ENCODE peak calls at places on chromosome 7, in five cellular contexts. Q is HepG2, C is H1, I is sigmoid colon, W is tibial nerve. T is an unnamed sample. For H3K36me3, the result is how much of the 10 kb centered on the place peaks cover.

GRCh38 chr7:729154-730000 is 2.3 kb upstream of the PRKAR1B start:
- DNase-seq in Q (no peak), C (no peak), I (peak), W (no peak), T (peak)

GRCh38 chr7:91784469-91784868 is 96.0 kb downstream of the MTERF1 start:
- DNase-seq in Q (no peak), C (no peak), I (no peak), W (no peak), T (no peak)

GRCh38 chr7:6248581-6248980 is 23.8 kb downstream of the CYTH3 start:
- DNase-seq in Q (no peak), C (no peak), I (no peak), W (no peak), T (no peak)

GRCh38 chr7:332646-333398 is 42.9 kb downstream of the FOXL3 start:
- DNase-seq in Q (peak), C (peak), I (peak), W (peak), T (peak)

GRCh38 chr7:25029075-25029474 is 49.1 kb upstream of the OSBPL3 start:
- DNase-seq in Q (no peak), C (no peak), I (no peak), W (no peak), T (no peak)

GRCh38 chr7:78125884-78126283 is 327.3 kb downstream of the PHTF2 start:
- DNase-seq in Q (peak), C (no peak), I (no peak), W (no peak), T (no peak)

GRCh38 chr7:50151661-50152060 is 58.6 kb upstream of the ZPBP start:
- DNase-seq in Q (no peak), C (no peak), I (no peak), W (no peak), T (no peak)

GRCh38 chr7:2821842-2822507 is 22.1 kb downstream of the GNA12 start:
- DNase-seq in Q (no peak), C (no peak), I (peak), W (no peak), T (peak)

GRCh38 chr7:53246974-53247373 is 211.5 kb downstream of the POM121L12 start:
- DNase-seq in Q (no peak), C (no peak), I (no peak), W (no peak), T (no peak)

GRCh38 chr7:136266457-136266856 is 289.3 kb upstream of the MTPN start:
- DNase-seq in Q (no peak), C (no peak), I (peak), W (no peak), T (no peak)

GRCh38 chr7:114759347-114760062 is 162.4 kb upstream of the MDFIC start:
- DNase-seq in Q (no peak), C (no peak), I (no peak), W (no peak), T (no peak)

GRCh38 chr7:28180364-28181147 is at the start of gene JAZF1:
- DNase-seq in Q (no peak), C (peak), I (peak), W (peak), T (peak)

GRCh38 chr7:5526190-5527037 is 102.8 kb upstream of the TNRC18 start:
- DNase-seq in Q (peak), C (peak), I (peak), W (no peak), T (peak)

GRCh38 chr7:121041516-121042148 is 53.1 kb downstream of the CPED1 start:
- DNase-seq in Q (no peak), C (no peak), I (no peak), W (no peak), T (no peak)

GRCh38 chr7:112089551-112089950 is 116.6 kb downstream of the DOCK4 start:
- DNase-seq in Q (no peak), C (no peak), I (no peak), W (no peak), T (no peak)

DNA sequence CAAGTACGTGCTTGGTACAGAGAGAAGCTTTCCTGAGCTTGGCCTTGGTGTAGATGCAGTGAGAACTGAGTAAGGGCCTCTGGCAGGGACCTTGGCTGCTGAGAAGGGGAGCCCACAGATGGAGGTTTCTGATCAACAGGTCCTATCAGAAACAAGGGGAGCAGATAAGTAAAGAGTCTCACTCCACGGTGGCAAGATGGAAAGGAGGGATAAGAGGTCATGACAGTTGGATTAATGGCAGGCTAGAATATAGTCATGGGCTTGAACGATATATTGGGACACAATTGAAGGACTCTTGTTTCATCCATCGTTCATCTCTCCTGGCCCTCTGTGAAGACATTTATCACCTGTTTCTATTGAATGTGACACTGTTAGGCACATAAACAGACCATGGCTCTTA is 41.5 kb downstream of the MET start:
- DNase-seq in Q (no peak), C (no peak), I (no peak), W (no peak), T (no peak)
- TF ChIP-seq EP300 in Q (no peak), C (no peak), I (no peak), W (no peak), T (no peak)

GRCh38 chr7:99002146-99002826 is 124.0 kb downstream of the TRRAP start:
- DNase-seq in Q (no peak), C (no peak), I (no peak), W (no peak), T (no peak)

GRCh38 chr7:99000904-99001442 is 122.6 kb downstream of the TRRAP start:
- DNase-seq in Q (no peak), C (no peak), I (no peak), W (no peak), T (no peak)

GRCh38 chr7:99002827-99003212 is 124.5 kb downstream of the TRRAP start:
- DNase-seq in Q (no peak), C (no peak), I (no peak), W (no peak), T (no peak)

GRCh38 chr7:99000196-99000903 is 122.0 kb downstream of the TRRAP start:
- DNase-seq in Q (no peak), C (no peak), I (no peak), W (no peak), T (no peak)

DNA sequence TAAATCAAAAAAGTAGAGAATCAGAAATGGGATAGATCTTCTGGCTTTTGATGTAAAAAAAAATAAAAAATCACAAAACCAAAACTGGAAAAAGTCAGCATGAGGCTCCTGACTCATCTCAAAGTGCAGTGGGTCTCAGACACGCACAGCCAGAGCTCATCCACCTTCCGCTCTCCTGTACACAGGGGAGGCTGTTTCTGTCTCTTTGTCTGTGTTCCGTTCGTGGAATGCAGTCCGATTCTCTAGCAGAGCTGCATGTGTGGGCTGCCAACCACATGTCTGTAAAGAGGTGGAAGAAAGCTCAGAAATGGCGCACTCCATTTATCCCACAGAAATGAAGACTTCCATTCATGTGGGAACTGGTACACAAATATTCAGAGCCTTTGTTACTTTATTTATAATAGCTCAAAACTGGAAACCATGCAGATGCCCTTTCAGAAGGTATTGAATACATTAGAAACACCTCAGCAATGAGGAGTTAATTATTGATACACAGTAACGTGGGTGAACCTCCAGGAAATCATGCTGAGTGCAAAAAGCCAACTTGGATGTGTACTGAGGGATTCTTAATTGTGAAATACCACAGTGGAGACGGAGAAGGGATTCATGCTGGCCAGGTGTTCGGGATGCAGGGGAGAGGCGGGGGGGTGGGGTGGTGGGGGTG is 123.3 kb downstream of the TRRAP start:
- DNase-seq in Q (no peak), C (no peak), I (no peak), W (no peak), T (no peak)
- H3K36me3 ChIP-seq in Q (half or more), C (under half), I (half or more), W (half or more), T (under half)

DNA sequence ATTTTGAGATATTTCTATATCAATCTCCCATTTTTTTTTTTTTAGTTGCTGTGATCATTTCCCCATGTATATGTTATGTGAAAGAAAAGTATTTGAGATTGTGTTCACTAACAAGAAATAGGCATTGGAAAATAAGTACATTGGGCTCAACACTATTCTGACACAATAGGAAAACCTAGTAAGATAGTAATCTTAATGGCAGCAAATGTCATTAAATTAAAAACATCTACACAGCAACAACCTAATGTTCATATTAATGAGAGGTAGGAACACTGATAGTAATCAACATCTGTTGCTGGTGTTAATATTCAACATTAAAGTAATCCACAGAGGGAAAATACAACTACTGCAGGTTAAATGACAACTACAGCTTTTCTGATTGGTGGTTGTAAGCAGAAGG is 1.5 kb upstream of the GTPBP10 start:
- DNase-seq in Q (no peak), C (no peak), I (no peak), W (no peak), T (no peak)
- H3K4me3 ChIP-seq in Q (peak), C (peak), I (no peak), W (peak), T (no peak)

GRCh38 chr7:33111614-33112013 is 2.4 kb upstream of the RP9 start:
- DNase-seq in Q (no peak), C (no peak), I (no peak), W (no peak), T (no peak)

GRCh38 chr7:33108591-33108930 is 643 bp downstream of the RP9 start:
- DNase-seq in Q (no peak), C (no peak), I (no peak), W (no peak), T (no peak)

GRCh38 chr7:33109758-33110238 is 594 bp upstream of the RP9 start:
- DNase-seq in Q (no peak), C (no peak), I (no peak), W (no peak), T (no peak)

GRCh38 chr7:33107136-33108066 is 1.8 kb downstream of the RP9 start:
- DNase-seq in Q (peak), C (peak), I (no peak), W (no peak), T (no peak)

GRCh38 chr7:33108931-33109757 is at the start of gene RP9:
- DNase-seq in Q (peak), C (peak), I (peak), W (peak), T (peak)
- TF ChIP-seq EP300 in Q (no peak), C (no peak), I (no peak), W (no peak), T (no peak)

DNA sequence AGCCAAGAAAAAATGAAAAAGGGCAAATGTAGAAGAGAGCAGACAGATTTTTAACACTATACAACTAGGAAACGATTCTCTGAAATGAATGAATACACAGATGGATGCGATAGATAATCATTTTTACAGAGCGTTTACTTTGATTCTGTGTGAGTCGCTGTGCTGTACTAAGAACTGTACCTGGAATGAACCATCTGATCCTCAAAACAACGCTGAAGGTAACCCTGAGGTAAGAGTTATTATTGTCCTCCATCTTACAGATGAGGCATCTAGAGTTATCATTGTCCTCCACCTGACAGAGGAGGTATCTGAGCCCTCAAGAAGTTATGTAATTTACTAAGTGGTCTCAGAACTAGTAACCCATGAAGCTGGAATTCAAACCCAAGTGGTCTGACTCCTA is 80.2 kb downstream of the CHCHD3 start:
- DNase-seq in Q (no peak), C (no peak), I (no peak), W (no peak), T (no peak)
- H3K36me3 ChIP-seq in Q (under half), C (under half), I (under half), W (under half), T (under half)

GRCh38 chr7:107169120-107170050 is 582 bp downstream of the HBP1 start:
- DNase-seq in Q (peak), C (peak), I (peak), W (peak), T (peak)

GRCh38 chr7:107167483-107168232 is 1.1 kb upstream of the HBP1 start:
- DNase-seq in Q (peak), C (no peak), I (no peak), W (peak), T (peak)

GRCh38 chr7:107168233-107169119 is at the start of gene HBP1:
- DNase-seq in Q (peak), C (peak), I (peak), W (peak), T (peak)

GRCh38 chr7:107165341-107165740 is 3.5 kb upstream of the HBP1 start:
- DNase-seq in Q (no peak), C (no peak), I (no peak), W (no peak), T (no peak)

GRCh38 chr7:107166702-107167426 is 1.9 kb upstream of the HBP1 start:
- DNase-seq in Q (no peak), C (no peak), I (no peak), W (no peak), T (no peak)
- H3K4me3 ChIP-seq in Q (peak), C (peak), I (peak), W (peak), T (peak)

GRCh38 chr7:147509052-147509480 is 1081.5 kb upstream of the C7orf33 start:
- DNase-seq in Q (no peak), C (no peak), I (no peak), W (no peak), T (no peak)

GRCh38 chr7:147510913-147511312 is 1079.7 kb upstream of the C7orf33 start:
- DNase-seq in Q (no peak), C (no peak), I (no peak), W (no peak), T (no peak)

GRCh38 chr7:147513451-147513850 is 1077.1 kb upstream of the C7orf33 start:
- DNase-seq in Q (no peak), C (no peak), I (no peak), W (no peak), T (no peak)

DNA sequence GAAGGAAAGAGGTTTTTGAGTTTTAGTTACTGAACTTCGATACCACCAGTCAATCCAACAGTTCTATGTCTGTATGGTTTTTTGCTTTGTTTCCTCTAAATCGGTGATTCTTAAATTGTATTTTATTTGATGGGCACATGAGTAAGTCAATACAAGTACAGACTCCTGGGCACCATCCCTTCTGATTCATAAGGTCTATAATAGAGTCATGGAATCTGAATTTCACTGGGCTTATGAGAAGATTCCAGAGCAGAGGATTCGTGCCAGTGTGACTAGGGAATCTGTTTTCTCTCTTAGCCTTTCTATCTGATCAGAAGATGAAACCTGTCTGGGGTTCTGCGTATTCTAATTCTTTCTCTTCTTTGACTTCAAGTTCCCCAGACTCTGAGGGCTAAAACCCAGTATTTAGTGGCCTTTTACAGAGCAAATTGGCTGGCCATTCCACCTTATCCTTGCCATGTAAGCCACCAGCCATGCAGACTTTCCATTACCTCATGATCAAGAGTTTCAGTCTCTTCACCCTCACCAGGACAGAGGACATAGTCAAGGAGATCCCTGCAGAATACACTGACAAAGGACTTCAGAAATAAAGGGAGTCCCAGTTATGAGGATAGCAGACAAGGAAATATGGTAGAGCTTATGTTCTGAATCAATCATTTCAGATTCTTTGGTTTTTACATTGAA is 1080.6 kb upstream of the C7orf33 start:
- DNase-seq in Q (no peak), C (no peak), I (no peak), W (no peak), T (no peak)
- TF ChIP-seq EP300 in Q (no peak), C (no peak), I (no peak), W (no peak), T (no peak)

DNA sequence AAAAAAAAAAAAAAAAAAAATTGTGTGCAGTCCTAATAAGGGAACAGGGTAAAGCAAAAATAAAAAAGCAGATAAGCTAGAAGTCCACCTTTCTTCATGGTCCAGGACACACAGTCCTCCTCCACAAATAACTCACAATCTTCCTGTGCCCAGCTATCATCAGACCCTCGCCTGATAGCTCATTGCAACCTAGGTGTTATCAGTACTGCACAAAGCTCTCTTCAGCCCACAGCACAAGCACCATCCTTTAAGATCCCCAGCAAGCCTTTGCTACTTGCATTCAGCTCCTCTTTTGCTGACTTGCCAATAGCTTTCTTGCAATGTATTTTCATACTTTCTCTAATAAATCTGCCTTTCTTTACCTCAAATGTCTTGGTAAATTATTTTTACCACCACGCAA is 5.0 kb downstream of the NDUFA5 start:
- DNase-seq in Q (no peak), C (no peak), I (no peak), W (no peak), T (no peak)
- H3K36me3 ChIP-seq in Q (under half), C (under half), I (half or more), W (under half), T (under half)

GRCh38 chr7:152523916-152524315 is 88.1 kb upstream of the KMT2C start:
- DNase-seq in Q (no peak), C (no peak), I (no peak), W (no peak), T (no peak)

GRCh38 chr7:152519290-152519689 is 83.5 kb upstream of the KMT2C start:
- DNase-seq in Q (no peak), C (no peak), I (no peak), W (no peak), T (no peak)

GRCh38 chr7:152520861-152521302 is 85.1 kb upstream of the KMT2C start:
- DNase-seq in Q (no peak), C (no peak), I (no peak), W (no peak), T (no peak)

GRCh38 chr7:152521420-152522337 is 85.9 kb upstream of the KMT2C start:
- DNase-seq in Q (peak), C (no peak), I (no peak), W (no peak), T (no peak)

DNA sequence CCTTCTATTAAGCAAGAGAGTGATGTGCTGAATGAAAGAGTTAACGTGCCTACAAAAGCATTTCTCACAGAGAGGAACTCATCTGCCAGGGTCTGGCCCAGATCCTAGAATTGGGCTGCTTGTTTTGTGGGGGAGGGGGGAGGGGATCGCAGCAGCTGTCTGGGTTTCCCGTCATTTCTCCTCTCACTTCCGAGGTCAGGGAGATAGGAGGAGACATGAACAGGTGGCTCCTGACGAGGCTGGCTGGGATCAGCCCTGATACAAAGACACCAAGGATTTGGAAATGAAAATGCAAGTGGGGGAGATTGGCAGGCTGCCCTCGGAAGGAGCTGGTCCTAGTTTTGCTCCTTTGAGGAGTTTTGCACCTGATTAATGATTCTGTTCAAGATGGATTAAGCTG is 86.7 kb upstream of the KMT2C start:
- DNase-seq in Q (no peak), C (no peak), I (no peak), W (no peak), T (peak)
- H3K4me3 ChIP-seq in Q (peak), C (no peak), I (peak), W (peak), T (no peak)

T was measured in ovary.